ENCODE peak calls at places on chromosomes 2 and 18, in nine cellular contexts. N, Z, L, T, Y, Q, K, P and I are unnamed samples.

GRCh38 chr2:96329416-96329815 is 4.3 kb downstream of the ITPRIPL1 start:
- DNase-seq in Q (no peak), L (no peak), Z (no peak), P (no peak), T (peak), N (peak), Y (no peak), K (no peak), I (peak)

GRCh38 chr2:7012141-7012809 is 95.1 kb downstream of the RNF144A start:
- DNase-seq in Y (no peak), K (peak), P (no peak), N (no peak), T (no peak), L (peak), Z (no peak), Q (no peak), I (peak)

GRCh38 chr2:240582781-240583180 is 3.8 kb upstream of the CAPN10 start:
- DNase-seq in P (no peak), T (no peak), Q (no peak), L (no peak), Z (no peak), Y (no peak), N (peak), K (no peak), I (no peak)

GRCh38 chr2:237358721-237359595 is 55.0 kb downstream of the COL6A3 start:
- DNase-seq in K (no peak), N (no peak), T (no peak), P (no peak), Z (no peak), L (no peak), Y (no peak), Q (no peak), I (no peak)

GRCh38 chr2:8549273-8549922 is 132.5 kb upstream of the ID2 start:
- DNase-seq in N (no peak), K (no peak), Q (no peak), Z (no peak), L (no peak), T (no peak), Y (no peak), P (no peak), I (no peak)

GRCh38 chr2:48471048-48471474 is 58.9 kb upstream of the STON1 start:
- DNase-seq in Q (no peak), N (peak), L (peak), T (peak), P (peak), K (no peak), Y (peak), Z (peak), I (no peak)

GRCh38 chr2:102592601-102593000 is 26.8 kb upstream of the SLC9A2 start:
- DNase-seq in N (peak), P (no peak), Y (peak), Q (peak), Z (no peak), T (no peak), L (no peak), K (no peak), I (no peak)

GRCh38 chr2:128381001-128381938 is 62.6 kb upstream of the HS6ST1 start:
- DNase-seq in L (no peak), T (no peak), K (peak), Z (no peak), N (no peak), P (peak), Q (no peak), Y (no peak), I (peak)

GRCh38 chr2:237486819-237487448 is at the start of gene MLPH:
- DNase-seq in Y (peak), Q (no peak), N (peak), L (no peak), Z (no peak), K (peak), T (no peak), P (peak), I (no peak)

GRCh38 chr18:30945769-30946168 is 96.8 kb downstream of the DSC3 start:
- DNase-seq in Z (no peak), N (no peak), Q (no peak), P (no peak), K (no peak), T (no peak), L (peak), Y (no peak), I (peak)

GRCh38 chr2:100856732-100857131 is 36.8 kb downstream of the NPAS2 start:
- DNase-seq in Y (no peak), Z (no peak), Q (no peak), K (no peak), L (no peak), T (no peak), N (no peak), P (no peak), I (no peak)

GRCh38 chr2:221166283-221166682 is 405.8 kb downstream of the EPHA4 start:
- DNase-seq in K (no peak), Y (no peak), T (peak), L (no peak), P (no peak), Z (no peak), N (no peak), Q (no peak), I (no peak)

GRCh38 chr18:62616331-62616805 is 93.5 kb downstream of the ZCCHC2 start:
- DNase-seq in T (no peak), Q (no peak), N (no peak), Z (no peak), K (no peak), P (no peak), Y (no peak), L (no peak), I (no peak)

GRCh38 chr2:113757059-113757657 is 716 bp upstream of the SLC35F5 start:
- DNase-seq in T (no peak), N (no peak), K (no peak), L (peak), Z (no peak), Q (no peak), Y (peak), P (no peak), I (peak)

GRCh38 chr2:190947711-190948251 is 66.2 kb downstream of the STAT1 start:
- DNase-seq in Y (peak), K (no peak), P (peak), Q (no peak), Z (peak), N (peak), L (no peak), T (peak), I (no peak)

GRCh38 chr2:51000849-51001617 is 30.9 kb downstream of the NRXN1 start:
- DNase-seq in P (peak), Z (no peak), Y (no peak), T (no peak), L (peak), N (no peak), Q (no peak), K (no peak), I (no peak)

GRCh38 chr2:37026050-37026449 is 58.1 kb downstream of the HEATR5B start:
- DNase-seq in Y (no peak), K (no peak), P (peak), L (no peak), Z (no peak), Q (no peak), T (no peak), N (peak), I (peak)

GRCh38 chr18:25805323-25805722 is 285.1 kb downstream of the SS18 start:
- DNase-seq in K (no peak), Q (no peak), N (peak), P (no peak), Z (no peak), Y (no peak), T (peak), L (no peak), I (no peak)

GRCh38 chr2:121705390-121705789 is 31.3 kb downstream of the NIFK start:
- DNase-seq in P (no peak), K (no peak), T (no peak), Z (no peak), N (no peak), Y (no peak), L (no peak), Q (no peak), I (no peak)

GRCh38 chr2:31246184-31246852 is 12.4 kb downstream of the EHD3 start:
- DNase-seq in Z (no peak), N (no peak), L (no peak), T (no peak), K (no peak), P (no peak), Q (no peak), Y (no peak), I (peak)

GRCh38 chr2:127208313-127208712 is 11.8 kb downstream of the CYP27C1 start:
- DNase-seq in K (peak), T (no peak), N (no peak), L (no peak), P (peak), Q (no peak), Z (no peak), Y (no peak), I (peak)

GRCh38 chr18:47418746-47419145 is 167.3 kb upstream of the SKOR2 start:
- DNase-seq in P (no peak), Z (no peak), Q (no peak), T (peak), Y (peak), N (peak), K (no peak), L (no peak), I (no peak)

GRCh38 chr2:155062250-155062985 is 363.9 kb downstream of the KCNJ3 start:
- DNase-seq in P (no peak), Q (no peak), Y (no peak), N (no peak), K (no peak), Z (no peak), L (no peak), T (no peak), I (no peak)

GRCh38 chr2:27977623-27978312 is 87.2 kb downstream of the BABAM2 start:
- DNase-seq in L (no peak), N (peak), Z (no peak), K (no peak), P (no peak), Q (no peak), T (peak), Y (peak), I (no peak)

GRCh38 chr2:84911135-84911678 is 5.8 kb downstream of the TMSB10 start:
- DNase-seq in T (no peak), Q (no peak), Z (no peak), Y (no peak), L (no peak), K (no peak), N (no peak), P (no peak), I (no peak)

GRCh38 chr2:17557596-17557995 is 17.1 kb downstream of the VSNL1 start:
- DNase-seq in L (no peak), K (no peak), T (no peak), P (no peak), Q (no peak), Y (no peak), N (no peak), Z (no peak), I (no peak)

GRCh38 chr18:23752363-23752762 is 63.1 kb downstream of the LAMA3 start:
- DNase-seq in L (no peak), N (no peak), K (no peak), Z (no peak), Y (no peak), P (no peak), T (no peak), Q (no peak), I (no peak)

GRCh38 chr2:83221258-83221657 is 1237.8 kb downstream of the SUCLG1 start:
- DNase-seq in P (no peak), N (peak), T (no peak), Q (no peak), K (no peak), Z (no peak), L (no peak), Y (no peak), I (no peak)

GRCh38 chr2:55751966-55752365 is 58.3 kb upstream of the PNPT1 start:
- DNase-seq in Q (no peak), L (no peak), T (peak), P (no peak), Z (no peak), K (no peak), N (no peak), Y (no peak), I (no peak)

GRCh38 chr18:26159353-26159752 is 25.7 kb downstream of the PSMA8 start:
- DNase-seq in P (no peak), Y (peak), Q (no peak), K (no peak), L (peak), Z (peak), T (no peak), N (peak), I (no peak)

GRCh38 chr2:127032601-127033000 is 74.4 kb downstream of the BIN1 start:
- DNase-seq in P (no peak), T (no peak), N (peak), Q (no peak), K (no peak), L (no peak), Z (no peak), Y (no peak), I (no peak)

GRCh38 chr2:99545066-99545465 is 55.2 kb upstream of the REV1 start:
- DNase-seq in T (no peak), N (peak), Q (no peak), K (no peak), Z (no peak), Y (peak), L (no peak), P (no peak), I (no peak)

GRCh38 chr18:56999823-57000222 is 147.1 kb upstream of the BOD1L2 start:
- DNase-seq in Q (no peak), K (no peak), Z (no peak), Y (no peak), T (no peak), P (no peak), L (no peak), N (no peak), I (no peak)

GRCh38 chr2:9800975-9801723 is 42.1 kb upstream of the TAF1B start:
- DNase-seq in Y (no peak), N (peak), T (no peak), K (peak), L (no peak), P (peak), Z (no peak), Q (no peak), I (no peak)

GRCh38 chr2:201344663-201345366 is 12.3 kb downstream of the FLACC1 start:
- DNase-seq in P (peak), Z (peak), L (no peak), Q (no peak), Y (no peak), K (no peak), T (no peak), N (peak), I (no peak)